ENCODE peak calls at places on chromosomes 1 and 21, in four cellular contexts. O is Karpas-422, U is mesendoderm, X is GM23338. N is an unnamed sample. For H3K79me2, the result is how much of the 10 kb centered on the place peaks cover.

GRCh38 chr1:17561561-17561985 is 22.1 kb downstream of the ARHGEF10L start:
- DNase-seq in O (no peak), U (no peak), X (no peak), N (peak)

GRCh38 chr21:46550511-46550941 is 54.4 kb downstream of the S100B start:
- DNase-seq in O (no peak), U (no peak), X (no peak), N (no peak)

GRCh38 chr1:25033030-25033827 is 103.2 kb upstream of the RUNX3 start:
- DNase-seq in O (no peak), U (no peak), X (no peak), N (no peak)

GRCh38 chr1:71081697-71082080 is 854 bp upstream of the ZRANB2 start:
- DNase-seq in O (no peak), U (peak), X (peak), N (no peak)

GRCh38 chr1:203627819-203628184 is 1.2 kb downstream of the ATP2B4 start:
- DNase-seq in O (peak), U (no peak), X (no peak), N (peak)

GRCh38 chr1:41806472-41807155 is 112.1 kb downstream of the HIVEP3 start:
- DNase-seq in O (no peak), U (no peak), X (no peak), N (no peak)

GRCh38 chr1:116334015-116334547 is 39.0 kb upstream of the ATP1A1 start:
- DNase-seq in O (peak), U (peak), X (no peak), N (peak)

GRCh38 chr1:4796161-4796998 is 142.0 kb downstream of the AJAP1 start:
- DNase-seq in O (peak), U (peak), X (no peak), N (no peak)

GRCh38 chr1:44543064-44543815 is 131.0 kb downstream of the TMEM53 start:
- DNase-seq in O (no peak), U (peak), X (peak), N (no peak)

GRCh38 chr1:229390130-229390529 is 43.8 kb downstream of the ACTA1 start:
- DNase-seq in O (no peak), U (no peak), X (no peak), N (no peak)

GRCh38 chr1:23777979-23778814 is at the start of gene PITHD1:
- DNase-seq in O (peak), U (peak), X (peak), N (peak)

GRCh38 chr1:76659171-76659940 is 207.9 kb upstream of the ST6GALNAC5 start:
- DNase-seq in O (peak), U (no peak), X (no peak), N (peak)

GRCh38 chr1:197083474-197083873 is 16.4 kb upstream of the F13B start:
- DNase-seq in O (no peak), U (no peak), X (no peak), N (no peak)

DNA sequence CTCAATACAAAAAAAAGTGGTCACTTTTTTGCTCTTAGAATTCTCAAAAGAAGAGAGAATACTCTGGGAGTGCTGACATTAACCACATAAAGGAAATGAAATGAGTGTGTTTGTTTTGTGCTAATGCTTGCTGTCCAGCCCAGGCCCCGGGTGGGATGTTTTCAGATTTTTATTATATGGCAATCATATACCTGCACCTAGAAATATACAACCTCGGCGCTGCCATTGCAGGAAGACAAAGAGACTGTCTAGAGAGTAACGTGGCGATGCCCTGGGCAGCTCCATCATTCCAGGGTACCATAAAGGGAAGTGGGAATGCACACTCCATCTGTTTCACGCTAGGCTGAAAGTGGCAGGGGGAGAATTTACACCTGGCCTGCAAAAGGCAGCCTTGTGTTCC is 7.1 kb downstream of the BACE2 start:
- DNase-seq in O (no peak), U (no peak), X (no peak), N (no peak)
- H3K79me2 ChIP-seq in O (under half), U (under half), X (under half), N (half or more)

GRCh38 chr1:151547900-151548230 is 7.8 kb downstream of the TUFT1 start:
- DNase-seq in O (no peak), U (no peak), X (no peak), N (no peak)

GRCh38 chr1:151546006-151546925 is 6.2 kb downstream of the TUFT1 start:
- DNase-seq in O (no peak), U (peak), X (no peak), N (no peak)

GRCh38 chr1:151542710-151543129 is 2.6 kb downstream of the TUFT1 start:
- DNase-seq in O (no peak), U (peak), X (no peak), N (peak)

GRCh38 chr1:151547119-151547899 is 7.2 kb downstream of the TUFT1 start:
- DNase-seq in O (no peak), U (peak), X (peak), N (peak)

GRCh38 chr1:151545542-151545941 is 5.4 kb downstream of the TUFT1 start:
- DNase-seq in O (no peak), U (peak), X (no peak), N (no peak)
- H3K79me2 ChIP-seq in O (under half), U (under half), X (half or more), N (half or more)

DNA sequence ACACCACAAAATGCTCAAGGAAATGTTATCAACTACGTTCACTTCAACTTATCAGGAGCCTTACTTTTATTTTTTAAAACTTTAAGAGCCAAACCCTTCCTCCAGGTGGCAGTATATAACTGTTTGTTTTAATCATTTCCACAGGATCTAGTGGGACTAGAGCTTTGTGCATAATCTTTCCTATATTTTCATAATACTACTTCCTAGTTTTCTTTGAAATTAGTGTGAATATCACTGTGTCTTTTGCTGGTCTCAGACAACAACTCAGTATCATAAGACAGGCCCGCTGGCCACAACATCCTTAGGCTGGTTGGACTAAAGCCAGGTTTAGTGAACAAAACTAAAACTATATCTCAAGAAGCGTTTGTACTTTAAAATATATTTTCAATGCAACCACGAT is 145.5 kb downstream of the TIAM1 start:
- DNase-seq in O (peak), U (peak), X (peak), N (peak)
- H3K79me2 ChIP-seq in O (under half), U (under half), X (under half), N (under half)

DNA sequence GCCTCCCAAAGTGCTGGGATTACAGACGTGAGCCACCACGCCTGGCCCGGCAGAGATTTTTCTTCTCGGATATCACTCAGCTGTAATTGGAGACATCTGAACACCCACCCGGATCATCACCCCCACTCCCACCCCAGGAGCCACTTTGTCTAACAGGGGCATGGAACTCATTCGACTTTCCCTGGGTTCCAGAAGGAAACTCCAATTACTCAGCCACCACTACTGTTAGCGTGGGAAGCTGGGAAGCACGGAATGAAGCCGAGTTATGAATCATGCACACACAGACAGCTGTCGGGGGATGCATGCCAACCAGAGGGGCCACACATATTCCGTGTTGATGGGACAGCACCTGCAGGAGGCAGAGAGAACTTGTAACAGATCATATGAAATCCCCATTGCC is 85.2 kb downstream of the HLCS start:
- DNase-seq in O (no peak), U (no peak), X (no peak), N (no peak)
- H3K79me2 ChIP-seq in O (under half), U (under half), X (under half), N (under half)

GRCh38 chr1:21098186-21098915 is 78.3 kb downstream of the EIF4G3 start:
- DNase-seq in O (no peak), U (no peak), X (no peak), N (no peak)
- H3K79me2 ChIP-seq in O (half or more), U (under half), X (half or more), N (under half)

DNA sequence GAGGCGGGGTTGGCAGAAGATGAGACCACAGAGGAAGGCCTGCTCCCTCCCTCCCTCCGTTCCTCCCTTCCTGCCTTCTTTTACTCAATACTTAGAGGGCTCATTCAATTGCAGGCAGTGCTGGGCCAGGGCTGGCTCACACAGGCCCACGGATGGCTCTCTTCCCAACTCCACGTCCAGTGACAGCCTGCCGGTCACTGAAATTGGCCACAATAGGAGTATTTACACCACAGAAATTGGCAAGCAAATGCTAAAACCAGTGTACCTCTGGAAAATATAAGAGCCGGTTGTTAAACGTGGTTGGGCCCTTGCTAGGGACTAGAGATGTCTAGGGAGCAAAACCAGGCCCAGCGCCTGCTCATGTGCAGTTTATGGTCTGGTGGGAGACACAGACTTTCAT is 72.5 kb upstream of the TMEM51 start:
- DNase-seq in O (no peak), U (no peak), X (no peak), N (no peak)
- H3K79me2 ChIP-seq in O (under half), U (under half), X (under half), N (under half)

N was measured in PC-3.